ENCODE peak calls at places on chromosomes 3 and 15, in ten cellular contexts. One of them, this sample, is unnamed.

GRCh38 chr3:55485208-55485791 is 1.8 kb downstream of the WNT5A start:
- DNase-seq in dermis microvascular lymphatic vessel endothelial cell: peak; percentile 32
- DNase-seq in heart left ventricle: peak; percentile 69
- DNase-seq in NCI-H1105: no peak
- DNase-seq in stimulated activated CD8-positive, alpha-beta memory T cell treated with anti-CD3 and anti-CD28 coated beads, Interleukin-2, amount 100 ng/mL, for 1 hour: no peak
- DNase-seq in progenitor cell of endocrine pancreas: peak; percentile 69
- DNase-seq in NCI-H1694 treated with DMSO at 0.1 percent for 48 hours: peak; percentile 24
- DNase-seq in IMR-90: peak; percentile 88
- DNase-seq in NCI-H460: peak; percentile 71
- DNase-seq in stomach: peak; percentile 77
- DNase-seq in this sample: peak; percentile 77

GRCh38 chr3:113211370-113212154 is at the start of gene BOC:
- DNase-seq in dermis microvascular lymphatic vessel endothelial cell: no peak
- DNase-seq in heart left ventricle: peak; percentile 41
- DNase-seq in NCI-H1105: peak; percentile 16
- DNase-seq in stimulated activated CD8-positive, alpha-beta memory T cell treated with anti-CD3 and anti-CD28 coated beads, Interleukin-2, amount 100 ng/mL, for 1 hour: no peak
- DNase-seq in progenitor cell of endocrine pancreas: peak; percentile 45
- DNase-seq in NCI-H1694 treated with DMSO at 0.1 percent for 48 hours: peak; percentile 41
- DNase-seq in IMR-90: peak; percentile 68
- DNase-seq in NCI-H460: no peak
- DNase-seq in stomach: no peak
- DNase-seq in this sample: peak; percentile 73

GRCh38 chr15:48012191-48012590 is 108.6 kb upstream of the SLC24A5 start:
- DNase-seq in dermis microvascular lymphatic vessel endothelial cell: no peak
- DNase-seq in heart left ventricle: no peak
- DNase-seq in NCI-H1105: no peak
- DNase-seq in stimulated activated CD8-positive, alpha-beta memory T cell treated with anti-CD3 and anti-CD28 coated beads, Interleukin-2, amount 100 ng/mL, for 1 hour: no peak
- DNase-seq in progenitor cell of endocrine pancreas: no peak
- DNase-seq in NCI-H1694 treated with DMSO at 0.1 percent for 48 hours: no peak
- DNase-seq in IMR-90: no peak
- DNase-seq in NCI-H460: no peak
- DNase-seq in stomach: no peak
- DNase-seq in this sample: no peak

GRCh38 chr3:179720196-179720595 is 67.4 kb downstream of the USP13 start:
- DNase-seq in dermis microvascular lymphatic vessel endothelial cell: no peak
- DNase-seq in heart left ventricle: no peak
- DNase-seq in NCI-H1105: no peak
- DNase-seq in stimulated activated CD8-positive, alpha-beta memory T cell treated with anti-CD3 and anti-CD28 coated beads, Interleukin-2, amount 100 ng/mL, for 1 hour: no peak
- DNase-seq in progenitor cell of endocrine pancreas: no peak
- DNase-seq in NCI-H1694 treated with DMSO at 0.1 percent for 48 hours: no peak
- DNase-seq in IMR-90: no peak
- DNase-seq in NCI-H460: no peak
- DNase-seq in stomach: no peak
- DNase-seq in this sample: peak; percentile 91

GRCh38 chr3:189340680-189341460 is 169.1 kb downstream of the TPRG1 start:
- DNase-seq in dermis microvascular lymphatic vessel endothelial cell: no peak
- DNase-seq in heart left ventricle: no peak
- DNase-seq in NCI-H1105: no peak
- DNase-seq in stimulated activated CD8-positive, alpha-beta memory T cell treated with anti-CD3 and anti-CD28 coated beads, Interleukin-2, amount 100 ng/mL, for 1 hour: no peak
- DNase-seq in progenitor cell of endocrine pancreas: no peak
- DNase-seq in NCI-H1694 treated with DMSO at 0.1 percent for 48 hours: no peak
- DNase-seq in IMR-90: no peak
- DNase-seq in NCI-H460: peak; percentile 12
- DNase-seq in stomach: no peak
- DNase-seq in this sample: peak; percentile 69

GRCh38 chr15:70741107-70741511 is 22.2 kb downstream of the UACA start:
- DNase-seq in dermis microvascular lymphatic vessel endothelial cell: peak; percentile 57
- DNase-seq in heart left ventricle: peak; percentile 69
- DNase-seq in NCI-H1105: no peak
- DNase-seq in stimulated activated CD8-positive, alpha-beta memory T cell treated with anti-CD3 and anti-CD28 coated beads, Interleukin-2, amount 100 ng/mL, for 1 hour: no peak
- DNase-seq in progenitor cell of endocrine pancreas: no peak
- DNase-seq in NCI-H1694 treated with DMSO at 0.1 percent for 48 hours: no peak
- DNase-seq in IMR-90: peak; percentile 90
- DNase-seq in NCI-H460: peak; percentile 68
- DNase-seq in stomach: peak; percentile 65
- DNase-seq in this sample: no peak

GRCh38 chr3:13655074-13655913 is 106.4 kb downstream of the FBLN2 start:
- DNase-seq in dermis microvascular lymphatic vessel endothelial cell: no peak
- DNase-seq in heart left ventricle: peak; percentile 44
- DNase-seq in NCI-H1105: no peak
- DNase-seq in stimulated activated CD8-positive, alpha-beta memory T cell treated with anti-CD3 and anti-CD28 coated beads, Interleukin-2, amount 100 ng/mL, for 1 hour: no peak
- DNase-seq in progenitor cell of endocrine pancreas: peak; percentile 83
- DNase-seq in NCI-H1694 treated with DMSO at 0.1 percent for 48 hours: no peak
- DNase-seq in IMR-90: peak; percentile 18
- DNase-seq in NCI-H460: peak; percentile 14
- DNase-seq in stomach: peak; percentile 50
- DNase-seq in this sample: peak; percentile 63

GRCh38 chr3:174255454-174255853 is 603.7 kb upstream of the NAALADL2 start:
- DNase-seq in dermis microvascular lymphatic vessel endothelial cell: no peak
- DNase-seq in heart left ventricle: no peak
- DNase-seq in NCI-H1105: no peak
- DNase-seq in stimulated activated CD8-positive, alpha-beta memory T cell treated with anti-CD3 and anti-CD28 coated beads, Interleukin-2, amount 100 ng/mL, for 1 hour: no peak
- DNase-seq in progenitor cell of endocrine pancreas: no peak
- DNase-seq in NCI-H1694 treated with DMSO at 0.1 percent for 48 hours: no peak
- DNase-seq in IMR-90: no peak
- DNase-seq in NCI-H460: no peak
- DNase-seq in stomach: no peak
- DNase-seq in this sample: no peak

GRCh38 chr3:48952510-48953118 is 34.0 kb downstream of the ARIH2 start:
- DNase-seq in dermis microvascular lymphatic vessel endothelial cell: peak; percentile 14
- DNase-seq in heart left ventricle: no peak
- DNase-seq in NCI-H1105: no peak
- DNase-seq in stimulated activated CD8-positive, alpha-beta memory T cell treated with anti-CD3 and anti-CD28 coated beads, Interleukin-2, amount 100 ng/mL, for 1 hour: peak; percentile 32
- DNase-seq in progenitor cell of endocrine pancreas: peak; percentile 13
- DNase-seq in NCI-H1694 treated with DMSO at 0.1 percent for 48 hours: no peak
- DNase-seq in IMR-90: no peak
- DNase-seq in NCI-H460: no peak
- DNase-seq in stomach: peak; percentile 60
- DNase-seq in this sample: peak; percentile 62

GRCh38 chr3:120831066-120831465 is 76.9 kb upstream of the STXBP5L start:
- DNase-seq in dermis microvascular lymphatic vessel endothelial cell: no peak
- DNase-seq in heart left ventricle: no peak
- DNase-seq in NCI-H1105: no peak
- DNase-seq in stimulated activated CD8-positive, alpha-beta memory T cell treated with anti-CD3 and anti-CD28 coated beads, Interleukin-2, amount 100 ng/mL, for 1 hour: no peak
- DNase-seq in progenitor cell of endocrine pancreas: no peak
- DNase-seq in NCI-H1694 treated with DMSO at 0.1 percent for 48 hours: no peak
- DNase-seq in IMR-90: no peak
- DNase-seq in NCI-H460: no peak
- DNase-seq in stomach: no peak
- DNase-seq in this sample: no peak

GRCh38 chr15:52180196-52180835 is 10.9 kb downstream of the GNB5 start:
- DNase-seq in dermis microvascular lymphatic vessel endothelial cell: no peak
- DNase-seq in heart left ventricle: no peak
- DNase-seq in NCI-H1105: no peak
- DNase-seq in stimulated activated CD8-positive, alpha-beta memory T cell treated with anti-CD3 and anti-CD28 coated beads, Interleukin-2, amount 100 ng/mL, for 1 hour: peak; percentile 16
- DNase-seq in progenitor cell of endocrine pancreas: no peak
- DNase-seq in NCI-H1694 treated with DMSO at 0.1 percent for 48 hours: no peak
- DNase-seq in IMR-90: no peak
- DNase-seq in NCI-H460: no peak
- DNase-seq in stomach: no peak
- DNase-seq in this sample: peak; percentile 65

GRCh38 chr15:71145648-71146047 is 30.4 kb downstream of the THSD4 start:
- DNase-seq in dermis microvascular lymphatic vessel endothelial cell: no peak
- DNase-seq in heart left ventricle: no peak
- DNase-seq in NCI-H1105: no peak
- DNase-seq in stimulated activated CD8-positive, alpha-beta memory T cell treated with anti-CD3 and anti-CD28 coated beads, Interleukin-2, amount 100 ng/mL, for 1 hour: no peak
- DNase-seq in progenitor cell of endocrine pancreas: no peak
- DNase-seq in NCI-H1694 treated with DMSO at 0.1 percent for 48 hours: no peak
- DNase-seq in IMR-90: no peak
- DNase-seq in NCI-H460: no peak
- DNase-seq in stomach: no peak
- DNase-seq in this sample: no peak

GRCh38 chr3:69079269-69080159 is 651 bp downstream of the UBA3 start:
- DNase-seq in dermis microvascular lymphatic vessel endothelial cell: no peak
- DNase-seq in heart left ventricle: no peak
- DNase-seq in NCI-H1105: no peak
- DNase-seq in stimulated activated CD8-positive, alpha-beta memory T cell treated with anti-CD3 and anti-CD28 coated beads, Interleukin-2, amount 100 ng/mL, for 1 hour: no peak
- DNase-seq in progenitor cell of endocrine pancreas: peak; percentile 15
- DNase-seq in NCI-H1694 treated with DMSO at 0.1 percent for 48 hours: no peak
- DNase-seq in IMR-90: no peak
- DNase-seq in NCI-H460: no peak
- DNase-seq in stomach: no peak
- DNase-seq in this sample: peak; percentile 34

GRCh38 chr15:90690585-90690984 is 26.6 kb upstream of the BLM start:
- DNase-seq in dermis microvascular lymphatic vessel endothelial cell: no peak
- DNase-seq in heart left ventricle: no peak
- DNase-seq in NCI-H1105: no peak
- DNase-seq in stimulated activated CD8-positive, alpha-beta memory T cell treated with anti-CD3 and anti-CD28 coated beads, Interleukin-2, amount 100 ng/mL, for 1 hour: no peak
- DNase-seq in progenitor cell of endocrine pancreas: no peak
- DNase-seq in NCI-H1694 treated with DMSO at 0.1 percent for 48 hours: no peak
- DNase-seq in IMR-90: peak; percentile 53
- DNase-seq in NCI-H460: no peak
- DNase-seq in stomach: no peak
- DNase-seq in this sample: no peak